ENCODE peak calls at places on chromosomes 12 and 14, in seven cellular contexts. L, Y, P, B, Q, O and T are unnamed samples.

GRCh38 chr12:95922231-95922630 is 20.2 kb downstream of the CCDC38 start:
- DNase-seq in L (no peak), Q (no peak), P (no peak), O (peak; percentile 4), Y (no peak), B (no peak), T (no peak)

GRCh38 chr14:103123634-103124500 is 606 bp downstream of the TNFAIP2 start:
- DNase-seq in L (peak; percentile 72), P (no peak), O (no peak), Q (no peak), Y (peak; percentile 70), B (no peak), T (no peak)

GRCh38 chr12:6915789-6916285 is 1.5 kb downstream of the ENO2 start:
- DNase-seq in P (no peak), L (no peak), O (no peak), B (no peak), Y (no peak), Q (no peak), T (no peak)

GRCh38 chr12:30047499-30048262 is 263.9 kb upstream of the TMTC1 start:
- DNase-seq in Y (no peak), P (no peak), B (no peak), O (peak; percentile 73), L (no peak), Q (no peak), T (no peak)

GRCh38 chr12:68521321-68521839 is 89.3 kb upstream of the RAP1B start:
- DNase-seq in Y (peak; percentile 23), B (no peak), O (peak; percentile 92), Q (no peak), P (no peak), L (no peak), T (no peak)

GRCh38 chr12:78181544-78182162 is 351.0 kb downstream of the NAV3 start:
- DNase-seq in Y (peak; percentile 65), P (peak; percentile 44), O (peak; percentile 50), L (no peak), B (no peak), Q (no peak), T (no peak)

GRCh38 chr14:101043891-101044290 is 140.4 kb upstream of the RTL1 start:
- DNase-seq in Y (no peak), Q (no peak), P (no peak), L (peak; percentile 3), O (no peak), B (no peak), T (no peak)

GRCh38 chr14:51643137-51643536 is 8.6 kb upstream of the FRMD6 start:
- DNase-seq in Q (no peak), P (no peak), Y (no peak), B (no peak), O (peak; percentile 68), L (no peak), T (no peak)

GRCh38 chr14:90107789-90108188 is 46.0 kb downstream of the KCNK13 start:
- DNase-seq in O (no peak), Q (no peak), Y (no peak), P (no peak), B (no peak), L (no peak), T (no peak)

GRCh38 chr14:78164226-78164853 is 5.8 kb upstream of the NRXN3 start:
- DNase-seq in P (peak; percentile 54), L (no peak), B (no peak), Q (no peak), Y (peak; percentile 48), O (no peak), T (no peak)

GRCh38 chr12:128823216-128823915 is 392 bp downstream of the SLC15A4 start:
- DNase-seq in O (no peak), B (peak; percentile 22), P (peak; percentile 28), Q (no peak), Y (no peak), L (no peak), T (no peak)

GRCh38 chr12:90170740-90171139 is 462.1 kb upstream of the ATP2B1 start:
- DNase-seq in Y (no peak), P (no peak), O (no peak), B (no peak), Q (no peak), L (no peak), T (no peak)

GRCh38 chr12:120397827-120398563 is 29.0 kb upstream of the MSI1 start:
- DNase-seq in B (no peak), P (no peak), Y (no peak), Q (no peak), L (no peak), O (peak; percentile 14), T (no peak)

GRCh38 chr12:128827724-128828123 is 4.0 kb upstream of the SLC15A4 start:
- DNase-seq in Q (no peak), Y (no peak), L (no peak), P (no peak), B (no peak), O (no peak), T (no peak)

GRCh38 chr14:99101826-99102461 is 170.1 kb downstream of the BCL11B start:
- DNase-seq in Q (no peak), Y (no peak), P (no peak), L (no peak), O (no peak), B (no peak), T (no peak)

DNA sequence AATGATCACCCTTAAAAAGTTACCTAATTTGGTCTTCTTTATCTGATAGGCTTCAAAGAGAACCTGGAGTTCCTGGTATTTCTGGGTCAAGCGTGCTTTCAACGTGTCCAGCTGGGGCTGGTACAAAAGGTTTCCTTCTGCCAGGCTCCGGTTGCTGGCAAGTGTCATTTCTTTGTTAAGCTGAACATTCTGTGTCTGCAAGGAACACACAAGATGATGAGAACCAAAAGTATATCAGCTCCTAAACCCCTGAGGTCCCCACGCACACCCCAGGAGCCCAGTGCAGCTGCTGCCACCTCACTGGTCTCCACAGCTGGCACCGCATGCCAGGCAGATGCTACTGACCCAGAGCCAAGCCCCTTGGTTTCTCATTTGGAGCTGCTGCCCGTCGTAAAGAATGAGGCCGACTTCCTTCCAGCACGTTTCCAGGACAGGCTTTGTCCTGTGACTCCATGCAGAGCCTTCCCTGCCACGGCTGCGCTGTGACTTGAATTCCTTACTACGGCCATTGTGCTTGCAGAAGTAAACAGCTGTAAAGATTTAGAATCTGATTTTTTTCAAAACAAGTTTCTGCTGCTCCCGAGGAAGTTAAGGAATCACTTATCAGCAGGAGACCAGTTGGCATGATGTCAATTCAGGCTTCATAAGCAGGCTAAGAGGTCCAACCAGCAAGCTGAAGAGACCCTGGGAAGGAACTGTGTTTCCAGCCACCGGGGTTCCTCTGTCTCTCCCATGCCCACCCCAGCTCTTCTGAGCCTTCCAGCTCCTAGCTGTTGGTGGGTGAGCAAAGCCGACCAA is 24.9 kb downstream of the VPS37B start:
- DNase-seq in O (peak; percentile 75), L (no peak), Y (no peak), B (no peak), Q (no peak), P (no peak), T (peak; percentile 81)
- H3K4me3 ChIP-seq in O (peak overlapping the region; percentile 29), L (peak overlapping the region; percentile 17), Y (no peak overlapping the region), B (peak overlapping the region; percentile 19), Q (peak overlapping the region; percentile 41), P (peak overlapping the region; percentile 27), T (peak overlapping the region; percentile 33)

GRCh38 chr12:105502426-105502930 is 172.0 kb downstream of the C12orf75 start:
- DNase-seq in P (no peak), Y (no peak), B (no peak), O (no peak), L (no peak), Q (no peak), T (no peak)

GRCh38 chr12:105507311-105508035 is 177.0 kb downstream of the C12orf75 start:
- DNase-seq in L (no peak), O (peak; percentile 49), Q (no peak), P (no peak), Y (no peak), B (no peak), T (no peak)

GRCh38 chr12:105508096-105508495 is 177.6 kb downstream of the C12orf75 start:
- DNase-seq in O (no peak), B (no peak), Y (no peak), Q (no peak), P (no peak), L (no peak), T (no peak)

GRCh38 chr12:105506678-105507310 is 176.3 kb downstream of the C12orf75 start:
- DNase-seq in L (no peak), B (no peak), Y (no peak), Q (no peak), O (no peak), P (no peak), T (no peak)

GRCh38 chr12:105504286-105504685 is 173.8 kb downstream of the C12orf75 start:
- DNase-seq in L (no peak), Y (no peak), Q (no peak), O (no peak), B (no peak), P (no peak), T (no peak)
- TF ChIP-seq CTCF in L (no peak), Y (no peak), Q (no peak), O (no peak), B (no peak), P (no peak), T (no peak)

GRCh38 chr12:57853864-57854556 is 7.5 kb upstream of the CTDSP2 start:
- DNase-seq in O (no peak), P (no peak), L (no peak), B (no peak), Q (no peak), Y (no peak), T (no peak)

GRCh38 chr12:57851552-57852186 is 5.1 kb upstream of the CTDSP2 start:
- DNase-seq in Y (no peak), Q (no peak), B (no peak), O (no peak), L (no peak), P (no peak), T (no peak)

GRCh38 chr12:57852195-57852594 is 5.7 kb upstream of the CTDSP2 start:
- DNase-seq in L (no peak), Y (no peak), B (no peak), O (no peak), Q (no peak), P (no peak), T (no peak)

GRCh38 chr12:57850924-57851323 is 4.4 kb upstream of the CTDSP2 start:
- DNase-seq in P (no peak), O (no peak), B (no peak), Y (no peak), L (no peak), Q (no peak), T (no peak)

GRCh38 chr12:57852620-57853509 is 6.3 kb upstream of the CTDSP2 start:
- DNase-seq in L (peak; percentile 53), O (no peak), Y (no peak), Q (no peak), B (no peak), P (no peak), T (no peak)
- H3K4me3 ChIP-seq in L (peak overlapping the region; percentile 65), O (peak overlapping the region; percentile 25), Y (no peak overlapping the region), Q (no peak overlapping the region), B (no peak overlapping the region), P (no peak overlapping the region), T (peak overlapping the region; percentile 64)

GRCh38 chr14:50311337-50311973 is 574 bp downstream of the L2HGDH start:
- DNase-seq in O (no peak), P (no peak), Y (no peak), Q (no peak), L (no peak), B (no peak), T (no peak)

GRCh38 chr14:50310445-50310844 is 1.6 kb downstream of the L2HGDH start:
- DNase-seq in B (no peak), L (no peak), Y (no peak), P (no peak), Q (no peak), O (no peak), T (no peak)

GRCh38 chr14:50308363-50308762 is 3.7 kb downstream of the L2HGDH start:
- DNase-seq in P (no peak), Q (no peak), L (no peak), Y (peak; percentile 29), B (no peak), O (peak; percentile 8), T (no peak)

GRCh38 chr14:50312734-50313054 is 570 bp downstream of the DMAC2L start:
- DNase-seq in O (no peak), L (no peak), P (no peak), Q (no peak), B (no peak), Y (no peak), T (no peak)

GRCh38 chr14:50311974-50312733 is at the start of the genes DMAC2L and L2HGDH:
- DNase-seq in L (peak; percentile 95), O (peak; percentile 95), B (peak; percentile 85), Y (peak; percentile 95), Q (peak; percentile 59), P (peak; percentile 97), T (peak; percentile 90)
- TF ChIP-seq CTCF in L (peak; percentile 54), O (no peak), B (no peak), Y (no peak), Q (no peak), P (no peak), T (no peak)